ENCODE peak calls at places on chromosomes 2 and 18, in four cellular contexts. V is AG09309, I is caudate nucleus, D is AG09319. O is an unnamed sample.
A peak's percentile ranks its signal among the peaks of the same experiment; 100 is the strongest.

GRCh38 chr18:59760212-59760997 is 63.2 kb upstream of the CCBE1 start:
- DNase-seq in V (no peak), I (no peak), D (no peak), O (no peak)

GRCh38 chr2:94982661-94983060 is 42.8 kb upstream of the MAL start:
- DNase-seq in V (no peak), I (no peak), D (no peak), O (no peak)

GRCh38 chr2:217622205-217622621 is 380.6 kb downstream of the TNS1 start:
- DNase-seq in V (no peak), I (peak; percentile 22), D (peak; percentile 42), O (no peak)

GRCh38 chr18:59502222-59502898 is 143.3 kb upstream of the LMAN1 start:
- DNase-seq in V (peak; percentile 66), I (no peak), D (peak; percentile 93), O (no peak)

GRCh38 chr18:23838801-23839366 is 149.6 kb downstream of the LAMA3 start:
- DNase-seq in V (no peak), I (no peak), D (no peak), O (peak; percentile 74)

GRCh38 chr2:241499146-241499965 is 9.0 kb downstream of the STK25 start:
- DNase-seq in V (no peak), I (no peak), D (no peak), O (no peak)

GRCh38 chr2:9422321-9423099 is 818 bp downstream of the ITGB1BP1 start:
- DNase-seq in V (no peak), I (peak; percentile 35), D (no peak), O (no peak)

GRCh38 chr18:45245036-45245638 is 370.1 kb upstream of the SLC14A2 start:
- DNase-seq in V (no peak), I (no peak), D (no peak), O (peak; percentile 68)

GRCh38 chr2:109369671-109370191 is 240.7 kb downstream of the SH3RF3 start:
- DNase-seq in V (no peak), I (no peak), D (no peak), O (no peak)

GRCh38 chr2:126644630-126645191 is 11.2 kb upstream of the GYPC start:
- DNase-seq in V (no peak), I (no peak), D (no peak), O (peak; percentile 8)

GRCh38 chr18:76953186-76953982 is 131.0 kb downstream of the ZNF236 start:
- DNase-seq in V (no peak), I (peak; percentile 27), D (no peak), O (no peak)

O was measured in trophoblast cell.